ENCODE peak calls at places on chromosomes 16 and 17, in eight cellular contexts. I is ELF-1; K is activated naive CD4-positive, alpha-beta T cell treated with anti-CD3 and anti-CD28 coated beads, Interleukin-2, amount 10 ng/mL, durations not matched to agents 7 days and 5 days; Z is H7; Q is T-helper 1 cell; C is activated T-cell treated with anti-CD3 and anti-CD28 coated beads, Interleukin-2, amount 50 U/mL, for 24 hours; M is hypothalamus; A is GM13977. B is an unnamed sample.

GRCh38 chr16:82983390-82983789 is 356.6 kb downstream of the CDH13 start:
- DNase-seq in I (no peak), K (no peak), Z (no peak), Q (no peak), C (no peak), M (no peak), A (no peak), B (no peak)

GRCh38 chr16:88922114-88922825 is 54.7 kb downstream of the CBFA2T3 start:
- DNase-seq in I (peak; percentile 53), K (no peak), Z (peak; percentile 93), Q (no peak), C (no peak), M (no peak), A (no peak), B (peak; percentile 81)

GRCh38 chr17:76569607-76570279 is 15.9 kb downstream of the ST6GALNAC2 start:
- DNase-seq in I (peak; percentile 26), K (no peak), Z (peak; percentile 72), Q (no peak), C (no peak), M (no peak), A (no peak), B (no peak)

GRCh38 chr17:76022285-76022684 is 4.8 kb downstream of the EVPL start:
- DNase-seq in I (no peak), K (no peak), Z (peak; percentile 59), Q (no peak), C (no peak), M (no peak), A (no peak), B (no peak)

GRCh38 chr17:39667262-39668140 is 752 bp upstream of the PNMT start:
- DNase-seq in I (no peak), K (no peak), Z (peak; percentile 89), Q (no peak), C (peak; percentile 52), M (no peak), A (no peak), B (no peak)

GRCh38 chr17:53420035-53420641 is 402.6 kb upstream of the KIF2B start:
- DNase-seq in I (no peak), K (no peak), Z (no peak), Q (no peak), C (no peak), M (no peak), A (no peak), B (no peak)

GRCh38 chr16:29978081-29978480 is 4.4 kb downstream of the TAOK2 start:
- DNase-seq in I (no peak), K (no peak), Z (peak; percentile 12), Q (no peak), C (no peak), M (no peak), A (no peak), B (no peak)

GRCh38 chr17:157901-158300 is 20.5 kb downstream of the SCGB1C2 start:
- DNase-seq in I (no peak), K (no peak), Z (no peak), Q (no peak), C (no peak), M (no peak), A (no peak), B (no peak)

GRCh38 chr16:10668322-10669045 is 26.2 kb downstream of the TEKT5 start:
- DNase-seq in I (peak; percentile 77), K (peak; percentile 29), Z (peak; percentile 74), Q (no peak), C (no peak), M (no peak), A (peak; percentile 49), B (peak; percentile 41)

GRCh38 chr16:3854740-3855139 is 25.8 kb downstream of the CREBBP start:
- DNase-seq in I (no peak), K (no peak), Z (no peak), Q (no peak), C (no peak), M (no peak), A (no peak), B (no peak)

GRCh38 chr17:37107406-37108083 is 158.8 kb downstream of the AATF start:
- DNase-seq in I (no peak), K (no peak), Z (no peak), Q (no peak), C (no peak), M (peak; percentile 12), A (no peak), B (no peak)

GRCh38 chr17:74153821-74154430 is 49.6 kb upstream of the RPL38 start:
- DNase-seq in I (no peak), K (no peak), Z (no peak), Q (no peak), C (no peak), M (no peak), A (no peak), B (no peak)

GRCh38 chr16:21599994-21600773 is 807 bp downstream of the METTL9 start:
- DNase-seq in I (peak; percentile 35), K (no peak), Z (no peak), Q (no peak), C (no peak), M (no peak), A (peak; percentile 36), B (peak; percentile 29)

GRCh38 chr16:23544436-23544835 is 12.7 kb downstream of the EARS2 start:
- DNase-seq in I (no peak), K (no peak), Z (peak; percentile 14), Q (no peak), C (no peak), M (no peak), A (no peak), B (no peak)

GRCh38 chr16:66695935-66696668 is 441 bp downstream of the CMTM4 start:
- DNase-seq in I (peak; percentile 55), K (peak; percentile 33), Z (peak; percentile 87), Q (no peak), C (no peak), M (no peak), A (peak; percentile 25), B (no peak)

GRCh38 chr16:89442588-89442987 is 47.8 kb downstream of the ANKRD11 start:
- DNase-seq in I (peak; percentile 24), K (no peak), Z (peak; percentile 65), Q (no peak), C (no peak), M (no peak), A (no peak), B (no peak)

GRCh38 chr16:66248096-66248495 is 118.4 kb upstream of the CDH5 start:
- DNase-seq in I (no peak), K (no peak), Z (no peak), Q (no peak), C (no peak), M (no peak), A (no peak), B (no peak)

GRCh38 chr17:74215332-74215727 is 2.0 kb downstream of the TTYH2 start:
- DNase-seq in I (no peak), K (no peak), Z (no peak), Q (no peak), C (no peak), M (no peak), A (no peak), B (no peak)

GRCh38 chr16:57165923-57166322 is 19.9 kb downstream of the PSME3IP1 start:
- DNase-seq in I (no peak), K (no peak), Z (no peak), Q (no peak), C (no peak), M (no peak), A (no peak), B (no peak)

GRCh38 chr17:49577978-49578893 is 2.6 kb downstream of the NXPH3 start:
- DNase-seq in I (no peak), K (no peak), Z (peak; percentile 43), Q (no peak), C (no peak), M (no peak), A (peak; percentile 83), B (no peak)

GRCh38 chr16:15887283-15887682 is 1.1 kb downstream of the CEP20 start:
- DNase-seq in I (no peak), K (no peak), Z (no peak), Q (no peak), C (no peak), M (no peak), A (no peak), B (no peak)

GRCh38 chr16:28105297-28105696 is 41.8 kb upstream of the GSG1L start:
- DNase-seq in I (no peak), K (no peak), Z (no peak), Q (no peak), C (peak; percentile 2), M (no peak), A (no peak), B (no peak)

GRCh38 chr17:73203135-73203787 is 10.4 kb downstream of the COG1 start:
- DNase-seq in I (no peak), K (no peak), Z (no peak), Q (no peak), C (no peak), M (no peak), A (no peak), B (no peak)

GRCh38 chr17:7045492-7046126 is 1.7 kb upstream of the SLC16A11 start:
- DNase-seq in I (peak; percentile 50), K (peak; percentile 59), Z (peak; percentile 60), Q (peak; percentile 35), C (no peak), M (no peak), A (peak; percentile 60), B (peak; percentile 66)

GRCh38 chr17:7233701-7234099 is 617 bp downstream of the DVL2 start:
- DNase-seq in I (no peak), K (no peak), Z (peak; percentile 71), Q (no peak), C (no peak), M (no peak), A (no peak), B (no peak)

GRCh38 chr17:54727624-54728023 is 173.0 kb upstream of the TOM1L1 start:
- DNase-seq in I (no peak), K (no peak), Z (no peak), Q (no peak), C (no peak), M (no peak), A (no peak), B (no peak)

GRCh38 chr16:15536813-15537212 is 102.4 kb downstream of the BMERB1 start:
- DNase-seq in I (no peak), K (no peak), Z (no peak), Q (no peak), C (no peak), M (no peak), A (no peak), B (no peak)

GRCh38 chr16:1317479-1318267 is 8.2 kb downstream of the UBE2I start:
- DNase-seq in I (no peak), K (no peak), Z (no peak), Q (no peak), C (no peak), M (no peak), A (no peak), B (no peak)

GRCh38 chr17:80829166-80829813 is 162.4 kb upstream of the CHMP6 start:
- DNase-seq in I (no peak), K (no peak), Z (peak; percentile 43), Q (no peak), C (no peak), M (no peak), A (no peak), B (no peak)

GRCh38 chr16:58652741-58653140 is 23.1 kb upstream of the CNOT1 start:
- DNase-seq in I (peak; percentile 90), K (no peak), Z (peak; percentile 91), Q (no peak), C (no peak), M (no peak), A (no peak), B (no peak)

GRCh38 chr17:77475012-77475976 is 334.5 kb downstream of the SEC14L1 start:
- DNase-seq in I (peak; percentile 61), K (peak; percentile 67), Z (no peak), Q (peak; percentile 62), C (peak; percentile 77), M (no peak), A (no peak), B (peak; percentile 72)

GRCh38 chr16:88651276-88651988 is 579 bp upstream of the CYBA start:
- DNase-seq in I (peak; percentile 37), K (peak; percentile 91), Z (no peak), Q (peak; percentile 67), C (peak; percentile 79), M (no peak), A (peak; percentile 94), B (no peak)

GRCh38 chr16:77618011-77618410 is 104.3 kb upstream of the NUDT7 start:
- DNase-seq in I (no peak), K (no peak), Z (no peak), Q (no peak), C (no peak), M (no peak), A (no peak), B (no peak)

GRCh38 chr16:55437627-55438026 is 41.4 kb upstream of the MMP2 start:
- DNase-seq in I (no peak), K (no peak), Z (no peak), Q (no peak), C (no peak), M (no peak), A (peak; percentile 40), B (no peak)